ENCODE peak calls at places on chromosomes 7 and 10, in eight cellular contexts. K is naive B cell; Q is stimulated activated CD4-positive, alpha-beta T cell treated with anti-CD3 and anti-CD28 coated beads, TNF-alpha, amount 100 ng/mL, for 48 hours; E is neuronal stem cell; X is cardiac fibroblast; M is GM13977; S is EL; F is A549. D is an unnamed sample.
A peak's percentile ranks its signal among the peaks of the same experiment; 100 is the strongest.

GRCh38 chr7:22269963-22270362 is 87.0 kb downstream of the RAPGEF5 start:
- DNase-seq in Q (no peak), E (no peak), X (no peak), S (no peak), M (no peak), F (no peak), K (no peak), D (no peak)

GRCh38 chr7:141701489-141702046 is 398 bp downstream of the DENND11 start:
- DNase-seq in E (peak; percentile 30), X (peak; percentile 30), F (no peak), S (peak; percentile 35), Q (peak; percentile 38), M (peak; percentile 88), K (peak; percentile 82), D (peak; percentile 79)

GRCh38 chr7:107045980-107046379 is 1.5 kb downstream of the PRKAR2B start:
- DNase-seq in K (no peak), X (no peak), S (peak; percentile 47), Q (no peak), E (no peak), F (no peak), M (no peak), D (no peak)

GRCh38 chr7:143393267-143394041 is 12.3 kb downstream of the ZYX start:
- DNase-seq in S (peak; percentile 25), M (no peak), X (peak; percentile 73), F (no peak), K (no peak), E (no peak), Q (no peak), D (no peak)

GRCh38 chr10:27558612-27559020 is 54.5 kb downstream of the RAB18 start:
- DNase-seq in X (peak; percentile 68), Q (no peak), K (no peak), E (peak; percentile 26), S (peak; percentile 79), M (peak; percentile 52), F (peak; percentile 67), D (no peak)

GRCh38 chr10:113661332-113661731 is 2.5 kb downstream of the NRAP start:
- DNase-seq in M (no peak), Q (no peak), X (no peak), K (no peak), S (no peak), E (no peak), F (no peak), D (no peak)

GRCh38 chr7:38883706-38884105 is 25.3 kb downstream of the VPS41 start:
- DNase-seq in K (no peak), E (no peak), F (no peak), X (no peak), S (no peak), M (no peak), Q (no peak), D (no peak)

GRCh38 chr10:77893386-77893785 is 33.2 kb downstream of the DLG5 start:
- DNase-seq in S (no peak), K (no peak), M (no peak), F (no peak), E (no peak), X (no peak), Q (no peak), D (no peak)

GRCh38 chr10:75111906-75112703 is 649 bp downstream of the SAMD8 start:
- DNase-seq in E (peak; percentile 69), X (peak; percentile 52), F (peak; percentile 60), S (peak; percentile 71), K (peak; percentile 65), M (peak; percentile 74), Q (peak; percentile 14), D (peak; percentile 30)

GRCh38 chr7:86904949-86905834 is 154.3 kb downstream of the ELAPOR2 start:
- DNase-seq in F (peak; percentile 42), E (peak; percentile 18), K (no peak), M (peak; percentile 9), Q (no peak), X (peak; percentile 45), S (peak; percentile 22), D (no peak)

GRCh38 chr10:91589015-91589655 is 43.7 kb downstream of the PPP1R3C start:
- DNase-seq in X (peak; percentile 83), M (no peak), E (no peak), F (peak; percentile 94), S (peak; percentile 71), K (no peak), Q (no peak), D (no peak)

GRCh38 chr10:47346572-47347302 is 1.4 kb upstream of the RBP3 start:
- DNase-seq in F (no peak), X (peak; percentile 8), E (no peak), M (no peak), S (no peak), Q (no peak), K (no peak), D (no peak)

GRCh38 chr7:157807510-157807909 is 470.7 kb downstream of the DNAJB6 start:
- DNase-seq in E (no peak), K (no peak), S (no peak), F (peak; percentile 32), Q (no peak), M (no peak), X (no peak), D (no peak)

GRCh38 chr10:84571146-84571545 is 242.8 kb downstream of the CCSER2 start:
- DNase-seq in E (no peak), F (no peak), Q (no peak), M (no peak), X (no peak), S (no peak), K (no peak), D (no peak)

GRCh38 chr7:79734158-79734557 is 280.7 kb upstream of the MAGI2 start:
- DNase-seq in F (no peak), M (no peak), Q (no peak), X (no peak), S (no peak), K (no peak), E (no peak), D (no peak)

GRCh38 chr10:28711776-28712175 is 34.5 kb downstream of the BAMBI start:
- DNase-seq in M (no peak), K (no peak), X (no peak), S (peak; percentile 36), Q (no peak), F (no peak), E (no peak), D (no peak)

D was measured in natural killer cell.